ENCODE peak calls at places on chromosome 2, in nine cellular contexts. One of them, this sample, is unnamed.

GRCh38 chr2:237682901-237683670 is 55.7 kb downstream of the LRRFIP1 start:
- DNase-seq in CD8-positive, alpha-beta memory T cell: no peak
- DNase-seq in IMR-90: no peak
- DNase-seq in uterus: no peak
- DNase-seq in testis: no peak
- DNase-seq in A549: no peak
- DNase-seq in neuronal stem cell: no peak
- DNase-seq in naive thymus-derived CD4-positive, alpha-beta T cell: no peak
- DNase-seq in cardiac muscle cell: no peak
- DNase-seq in this sample: no peak

GRCh38 chr2:43349944-43350343 is 123.5 kb upstream of the ZFP36L2 start:
- DNase-seq in cardiac muscle cell: no peak
- DNase-seq in uterus: no peak
- DNase-seq in IMR-90: peak; percentile 87
- DNase-seq in CD8-positive, alpha-beta memory T cell: no peak
- DNase-seq in neuronal stem cell: no peak
- DNase-seq in testis: no peak
- DNase-seq in A549: no peak
- DNase-seq in naive thymus-derived CD4-positive, alpha-beta T cell: no peak
- DNase-seq in this sample: no peak

GRCh38 chr2:237154050-237154638 is 68.5 kb downstream of the COPS8 start:
- DNase-seq in IMR-90: peak; percentile 81
- DNase-seq in naive thymus-derived CD4-positive, alpha-beta T cell: peak; percentile 48
- DNase-seq in A549: peak; percentile 75
- DNase-seq in neuronal stem cell: peak; percentile 47
- DNase-seq in CD8-positive, alpha-beta memory T cell: peak; percentile 58
- DNase-seq in uterus: no peak
- DNase-seq in testis: peak; percentile 53
- DNase-seq in cardiac muscle cell: peak; percentile 42
- DNase-seq in this sample: peak; percentile 57

GRCh38 chr2:20557635-20558034 is 93.3 kb downstream of the HS1BP3 start:
- DNase-seq in naive thymus-derived CD4-positive, alpha-beta T cell: no peak
- DNase-seq in uterus: no peak
- DNase-seq in A549: no peak
- DNase-seq in testis: no peak
- DNase-seq in IMR-90: no peak
- DNase-seq in cardiac muscle cell: no peak
- DNase-seq in neuronal stem cell: no peak
- DNase-seq in CD8-positive, alpha-beta memory T cell: no peak
- DNase-seq in this sample: no peak

GRCh38 chr2:64120928-64121327 is 23.3 kb downstream of the PELI1 start:
- DNase-seq in uterus: no peak
- DNase-seq in cardiac muscle cell: no peak
- DNase-seq in testis: no peak
- DNase-seq in neuronal stem cell: no peak
- DNase-seq in CD8-positive, alpha-beta memory T cell: no peak
- DNase-seq in A549: no peak
- DNase-seq in naive thymus-derived CD4-positive, alpha-beta T cell: no peak
- DNase-seq in IMR-90: no peak
- DNase-seq in this sample: no peak

GRCh38 chr2:24353933-24354332 is 6.4 kb downstream of the ITSN2 start:
- DNase-seq in IMR-90: no peak
- DNase-seq in CD8-positive, alpha-beta memory T cell: no peak
- DNase-seq in neuronal stem cell: no peak
- DNase-seq in naive thymus-derived CD4-positive, alpha-beta T cell: no peak
- DNase-seq in A549: no peak
- DNase-seq in cardiac muscle cell: no peak
- DNase-seq in testis: no peak
- DNase-seq in uterus: no peak
- DNase-seq in this sample: no peak

GRCh38 chr2:202870431-202871160 is 970 bp downstream of the ICA1L start:
- DNase-seq in uterus: peak; percentile 70
- DNase-seq in testis: peak; percentile 82
- DNase-seq in neuronal stem cell: peak; percentile 35
- DNase-seq in A549: peak; percentile 83
- DNase-seq in cardiac muscle cell: peak; percentile 65
- DNase-seq in naive thymus-derived CD4-positive, alpha-beta T cell: peak; percentile 37
- DNase-seq in IMR-90: peak; percentile 36
- DNase-seq in CD8-positive, alpha-beta memory T cell: peak; percentile 61
- DNase-seq in this sample: peak; percentile 85

GRCh38 chr2:22043784-22044183 is 920.0 kb downstream of the TDRD15 start:
- DNase-seq in uterus: no peak
- DNase-seq in neuronal stem cell: no peak
- DNase-seq in cardiac muscle cell: no peak
- DNase-seq in testis: no peak
- DNase-seq in naive thymus-derived CD4-positive, alpha-beta T cell: no peak
- DNase-seq in A549: no peak
- DNase-seq in CD8-positive, alpha-beta memory T cell: no peak
- DNase-seq in IMR-90: no peak
- DNase-seq in this sample: no peak

GRCh38 chr2:29657674-29658073 is 263.7 kb downstream of the ALK start:
- DNase-seq in CD8-positive, alpha-beta memory T cell: no peak
- DNase-seq in testis: no peak
- DNase-seq in A549: no peak
- DNase-seq in naive thymus-derived CD4-positive, alpha-beta T cell: no peak
- DNase-seq in IMR-90: no peak
- DNase-seq in cardiac muscle cell: no peak
- DNase-seq in neuronal stem cell: no peak
- DNase-seq in uterus: no peak
- DNase-seq in this sample: no peak

GRCh38 chr2:31138037-31138962 is at the start of gene GALNT14:
- DNase-seq in neuronal stem cell: peak; percentile 56
- DNase-seq in naive thymus-derived CD4-positive, alpha-beta T cell: no peak
- DNase-seq in A549: peak; percentile 85
- DNase-seq in IMR-90: peak; percentile 7
- DNase-seq in CD8-positive, alpha-beta memory T cell: no peak
- DNase-seq in testis: peak; percentile 66
- DNase-seq in cardiac muscle cell: peak; percentile 75
- DNase-seq in uterus: no peak
- DNase-seq in this sample: peak; percentile 87

GRCh38 chr2:25151718-25152117 is 16.7 kb downstream of the POMC start:
- DNase-seq in testis: no peak
- DNase-seq in CD8-positive, alpha-beta memory T cell: no peak
- DNase-seq in naive thymus-derived CD4-positive, alpha-beta T cell: no peak
- DNase-seq in cardiac muscle cell: no peak
- DNase-seq in uterus: no peak
- DNase-seq in neuronal stem cell: no peak
- DNase-seq in IMR-90: no peak
- DNase-seq in A549: no peak
- DNase-seq in this sample: no peak

GRCh38 chr2:151306621-151307020 is 17.2 kb upstream of the NMI start:
- DNase-seq in uterus: no peak
- DNase-seq in CD8-positive, alpha-beta memory T cell: no peak
- DNase-seq in testis: no peak
- DNase-seq in naive thymus-derived CD4-positive, alpha-beta T cell: no peak
- DNase-seq in cardiac muscle cell: no peak
- DNase-seq in A549: no peak
- DNase-seq in neuronal stem cell: no peak
- DNase-seq in IMR-90: peak; percentile 86
- DNase-seq in this sample: no peak

GRCh38 chr2:174529916-174530315 is 43.1 kb upstream of the GPR155 start:
- DNase-seq in A549: no peak
- DNase-seq in CD8-positive, alpha-beta memory T cell: no peak
- DNase-seq in neuronal stem cell: no peak
- DNase-seq in cardiac muscle cell: no peak
- DNase-seq in IMR-90: no peak
- DNase-seq in uterus: no peak
- DNase-seq in testis: no peak
- DNase-seq in naive thymus-derived CD4-positive, alpha-beta T cell: no peak
- DNase-seq in this sample: no peak

GRCh38 chr2:183034806-183035205 is 3.5 kb downstream of the NCKAP1 start:
- DNase-seq in naive thymus-derived CD4-positive, alpha-beta T cell: no peak
- DNase-seq in CD8-positive, alpha-beta memory T cell: no peak
- DNase-seq in uterus: no peak
- DNase-seq in neuronal stem cell: no peak
- DNase-seq in testis: no peak
- DNase-seq in A549: no peak
- DNase-seq in IMR-90: peak; percentile 63
- DNase-seq in cardiac muscle cell: no peak
- DNase-seq in this sample: no peak

GRCh38 chr2:189091253-189091652 is 88.3 kb downstream of the COL5A2 start:
- DNase-seq in A549: no peak
- DNase-seq in CD8-positive, alpha-beta memory T cell: no peak
- DNase-seq in neuronal stem cell: no peak
- DNase-seq in uterus: no peak
- DNase-seq in cardiac muscle cell: no peak
- DNase-seq in IMR-90: peak; percentile 41
- DNase-seq in testis: no peak
- DNase-seq in naive thymus-derived CD4-positive, alpha-beta T cell: no peak
- DNase-seq in this sample: no peak

GRCh38 chr2:2292381-2292780 is 38.7 kb downstream of the MYT1L start:
- DNase-seq in CD8-positive, alpha-beta memory T cell: no peak
- DNase-seq in testis: no peak
- DNase-seq in A549: no peak
- DNase-seq in naive thymus-derived CD4-positive, alpha-beta T cell: no peak
- DNase-seq in IMR-90: no peak
- DNase-seq in neuronal stem cell: no peak
- DNase-seq in uterus: no peak
- DNase-seq in cardiac muscle cell: no peak
- DNase-seq in this sample: no peak

GRCh38 chr2:124530203-124530602 is 505.1 kb downstream of the CNTNAP5 start:
- DNase-seq in uterus: no peak
- DNase-seq in IMR-90: no peak
- DNase-seq in naive thymus-derived CD4-positive, alpha-beta T cell: no peak
- DNase-seq in A549: no peak
- DNase-seq in testis: no peak
- DNase-seq in CD8-positive, alpha-beta memory T cell: no peak
- DNase-seq in cardiac muscle cell: no peak
- DNase-seq in neuronal stem cell: no peak
- DNase-seq in this sample: no peak

GRCh38 chr2:216696321-216696720 is 972 bp upstream of the IGFBP5 start:
- DNase-seq in naive thymus-derived CD4-positive, alpha-beta T cell: no peak
- DNase-seq in cardiac muscle cell: no peak
- DNase-seq in neuronal stem cell: no peak
- DNase-seq in A549: no peak
- DNase-seq in testis: no peak
- DNase-seq in IMR-90: no peak
- DNase-seq in uterus: no peak
- DNase-seq in CD8-positive, alpha-beta memory T cell: no peak
- DNase-seq in this sample: no peak

GRCh38 chr2:60260646-60261296 is 292.7 kb downstream of the BCL11A start:
- DNase-seq in CD8-positive, alpha-beta memory T cell: no peak
- DNase-seq in A549: peak; percentile 51
- DNase-seq in uterus: no peak
- DNase-seq in IMR-90: no peak
- DNase-seq in testis: no peak
- DNase-seq in cardiac muscle cell: no peak
- DNase-seq in naive thymus-derived CD4-positive, alpha-beta T cell: no peak
- DNase-seq in neuronal stem cell: no peak
- DNase-seq in this sample: no peak

GRCh38 chr2:206083602-206084467 is 2.1 kb downstream of the INO80D start:
- DNase-seq in IMR-90: no peak
- DNase-seq in neuronal stem cell: no peak
- DNase-seq in CD8-positive, alpha-beta memory T cell: peak; percentile 28
- DNase-seq in A549: peak; percentile 18
- DNase-seq in naive thymus-derived CD4-positive, alpha-beta T cell: peak; percentile 19
- DNase-seq in uterus: no peak
- DNase-seq in cardiac muscle cell: peak; percentile 32
- DNase-seq in testis: peak; percentile 25
- DNase-seq in this sample: no peak

GRCh38 chr2:206086683-206087350 is 843 bp upstream of the INO80D start:
- DNase-seq in testis: no peak
- DNase-seq in neuronal stem cell: no peak
- DNase-seq in naive thymus-derived CD4-positive, alpha-beta T cell: no peak
- DNase-seq in CD8-positive, alpha-beta memory T cell: no peak
- DNase-seq in A549: peak; percentile 13
- DNase-seq in uterus: no peak
- DNase-seq in IMR-90: no peak
- DNase-seq in cardiac muscle cell: no peak
- DNase-seq in this sample: no peak

GRCh38 chr2:206085742-206086445 is at the start of gene INO80D:
- DNase-seq in uterus: peak; percentile 77
- DNase-seq in neuronal stem cell: peak; percentile 72
- DNase-seq in testis: peak; percentile 88
- DNase-seq in A549: peak; percentile 89
- DNase-seq in cardiac muscle cell: peak; percentile 84
- DNase-seq in naive thymus-derived CD4-positive, alpha-beta T cell: peak; percentile 86
- DNase-seq in CD8-positive, alpha-beta memory T cell: peak; percentile 91
- DNase-seq in IMR-90: peak; percentile 86
- DNase-seq in this sample: peak; percentile 80

GRCh38 chr2:206084468-206084869 is 1.5 kb downstream of the INO80D start:
- DNase-seq in naive thymus-derived CD4-positive, alpha-beta T cell: no peak
- DNase-seq in cardiac muscle cell: peak; percentile 70
- DNase-seq in CD8-positive, alpha-beta memory T cell: peak; percentile 28
- DNase-seq in neuronal stem cell: peak; percentile 61
- DNase-seq in uterus: peak; percentile 82
- DNase-seq in IMR-90: peak; percentile 82
- DNase-seq in A549: peak; percentile 85
- DNase-seq in testis: peak; percentile 88
- DNase-seq in this sample: peak; percentile 56

GRCh38 chr2:206084870-206085741 is 868 bp downstream of the INO80D start:
- DNase-seq in neuronal stem cell: peak; percentile 33
- DNase-seq in uterus: peak; percentile 31
- DNase-seq in naive thymus-derived CD4-positive, alpha-beta T cell: peak; percentile 42
- DNase-seq in CD8-positive, alpha-beta memory T cell: peak; percentile 68
- DNase-seq in A549: peak; percentile 56
- DNase-seq in IMR-90: no peak
- DNase-seq in cardiac muscle cell: peak; percentile 66
- DNase-seq in testis: peak; percentile 45
- DNase-seq in this sample: peak; percentile 27
- H3K4me3 ChIP-seq in neuronal stem cell: peak overlapping the region; percentile 82
- H3K4me3 ChIP-seq in uterus: peak overlapping the region; percentile 77
- H3K4me3 ChIP-seq in naive thymus-derived CD4-positive, alpha-beta T cell: peak overlapping the region; percentile 97
- H3K4me3 ChIP-seq in CD8-positive, alpha-beta memory T cell: peak overlapping the region; percentile 90
- H3K4me3 ChIP-seq in A549: peak overlapping the region; percentile 82
- H3K4me3 ChIP-seq in IMR-90: peak overlapping the region; percentile 46
- H3K4me3 ChIP-seq in cardiac muscle cell: peak overlapping the region; percentile 80
- H3K4me3 ChIP-seq in testis: peak overlapping the region; percentile 81
- H3K4me3 ChIP-seq in this sample: peak overlapping the region; percentile 95

GRCh38 chr2:89784960-89785359 is 1093.5 kb downstream of the RPIA start:
- DNase-seq in cardiac muscle cell: no peak
- DNase-seq in A549: no peak
- DNase-seq in uterus: no peak
- DNase-seq in IMR-90: no peak
- DNase-seq in testis: no peak
- DNase-seq in neuronal stem cell: no peak
- DNase-seq in naive thymus-derived CD4-positive, alpha-beta T cell: no peak
- DNase-seq in CD8-positive, alpha-beta memory T cell: no peak
- DNase-seq in this sample: no peak
- H3K9me3 ChIP-seq in cardiac muscle cell: peaks cover 52% of the 10 kb centered on the region
- H3K9me3 ChIP-seq in A549: peaks cover 34% of the 10 kb centered on the region
- H3K9me3 ChIP-seq in uterus: peaks cover 31% of the 10 kb centered on the region
- H3K9me3 ChIP-seq in IMR-90: peaks cover 30% of the 10 kb centered on the region
- H3K9me3 ChIP-seq in testis: no peaks in the 10 kb centered on the region
- H3K9me3 ChIP-seq in neuronal stem cell: peaks cover 6% of the 10 kb centered on the region
- H3K9me3 ChIP-seq in naive thymus-derived CD4-positive, alpha-beta T cell: peaks cover 7% of the 10 kb centered on the region
- H3K9me3 ChIP-seq in CD8-positive, alpha-beta memory T cell: peaks cover 25% of the 10 kb centered on the region
- H3K9me3 ChIP-seq in this sample: peaks cover 59% of the 10 kb centered on the region

GRCh38 chr2:85445316-85446295 is 27.1 kb downstream of the SH2D6 start:
- DNase-seq in testis: peak; percentile 83
- DNase-seq in uterus: peak; percentile 45
- DNase-seq in IMR-90: peak; percentile 84
- DNase-seq in naive thymus-derived CD4-positive, alpha-beta T cell: no peak
- DNase-seq in cardiac muscle cell: no peak
- DNase-seq in neuronal stem cell: no peak
- DNase-seq in A549: peak; percentile 67
- DNase-seq in CD8-positive, alpha-beta memory T cell: no peak
- DNase-seq in this sample: no peak
- H3K27ac ChIP-seq in testis: peak overlapping the region; percentile 89
- H3K27ac ChIP-seq in uterus: peak overlapping the region; percentile 70
- H3K27ac ChIP-seq in IMR-90: peak overlapping the region; percentile 84
- H3K27ac ChIP-seq in naive thymus-derived CD4-positive, alpha-beta T cell: no peak overlapping the region
- H3K27ac ChIP-seq in cardiac muscle cell: no peak overlapping the region
- H3K27ac ChIP-seq in neuronal stem cell: no peak overlapping the region
- H3K27ac ChIP-seq in A549: peak overlapping the region; percentile 92
- H3K27ac ChIP-seq in CD8-positive, alpha-beta memory T cell: no peak overlapping the region
- H3K27ac ChIP-seq in this sample: peak overlapping the region; percentile 28

GRCh38 chr2:95346236-95346737 is 49.1 kb downstream of the KCNIP3 start:
- DNase-seq in CD8-positive, alpha-beta memory T cell: no peak
- DNase-seq in IMR-90: peak; percentile 29
- DNase-seq in testis: peak; percentile 79
- DNase-seq in A549: peak; percentile 25
- DNase-seq in uterus: peak; percentile 66
- DNase-seq in neuronal stem cell: peak; percentile 29
- DNase-seq in cardiac muscle cell: peak; percentile 48
- DNase-seq in naive thymus-derived CD4-positive, alpha-beta T cell: no peak
- DNase-seq in this sample: peak; percentile 34
- H3K4me3 ChIP-seq in CD8-positive, alpha-beta memory T cell: no peak overlapping the region
- H3K4me3 ChIP-seq in IMR-90: peak overlapping the region; percentile 52
- H3K4me3 ChIP-seq in testis: peak overlapping the region; percentile 66
- H3K4me3 ChIP-seq in A549: peak overlapping the region; percentile 62
- H3K4me3 ChIP-seq in uterus: peak overlapping the region; percentile 91
- H3K4me3 ChIP-seq in neuronal stem cell: peak overlapping the region; percentile 81
- H3K4me3 ChIP-seq in cardiac muscle cell: peak overlapping the region; percentile 55
- H3K4me3 ChIP-seq in naive thymus-derived CD4-positive, alpha-beta T cell: no peak overlapping the region
- H3K4me3 ChIP-seq in this sample: peak overlapping the region; percentile 94

This sample was measured in WERI-Rb-1.